ENCODE peak calls at places on chromosomes 12 and 14, in nine cellular contexts. R is sigmoid colon, M is transverse colon, Z is endothelial cell of umbilical vein, E is prostate gland, L is stomach, D is K562, T is esophagus muscularis mucosa, I is upper lobe of left lung. W is an unnamed sample. For H3K4me1, the result is how much of the 10 kb centered on the place peaks cover.

GRCh38 chr14:33646692-33647260 is 304.1 kb downstream of the EGLN3 start:
- DNase-seq in Z (peak), E (no peak), D (no peak), T (no peak), L (no peak), I (no peak), M (no peak), R (no peak), W (no peak)

GRCh38 chr12:98211914-98212695 is 303.3 kb upstream of the TMPO start:
- DNase-seq in E (no peak), L (no peak), R (no peak), M (no peak), I (no peak), Z (peak), D (no peak), T (no peak), W (no peak)

GRCh38 chr14:90924618-90925345 is 108.6 kb upstream of the TTC7B start:
- DNase-seq in M (no peak), E (no peak), D (no peak), T (no peak), I (peak), Z (no peak), L (peak), R (no peak), W (no peak)

GRCh38 chr12:12505544-12506501 is 56.8 kb downstream of the DUSP16 start:
- DNase-seq in I (no peak), Z (peak), M (no peak), T (no peak), L (no peak), R (no peak), D (peak), E (no peak), W (no peak)

GRCh38 chr14:59347511-59347900 is 117.7 kb downstream of the GPR135 start:
- DNase-seq in E (no peak), D (no peak), L (no peak), R (no peak), I (no peak), T (no peak), M (no peak), Z (no peak), W (no peak)

GRCh38 chr12:115922952-115923564 is 354.4 kb downstream of the MED13L start:
- DNase-seq in Z (no peak), M (no peak), T (no peak), R (no peak), I (no peak), L (no peak), E (no peak), D (peak), W (no peak)

GRCh38 chr14:77133718-77134338 is 7.8 kb downstream of the ZDHHC22 start:
- DNase-seq in E (no peak), Z (peak), D (peak), M (peak), I (peak), R (no peak), T (no peak), L (no peak), W (peak)

GRCh38 chr14:105088812-105089745 is 23.8 kb upstream of the GPR132 start:
- DNase-seq in I (peak), M (no peak), D (no peak), Z (no peak), E (no peak), T (no peak), R (peak), L (peak), W (no peak)

GRCh38 chr14:75339059-75339458 is 60.4 kb downstream of the FOS start:
- DNase-seq in I (no peak), M (no peak), R (no peak), D (no peak), E (no peak), T (no peak), L (no peak), Z (no peak), W (no peak)

GRCh38 chr12:94560416-94561221 is 89.7 kb downstream of the TMCC3 start:
- DNase-seq in D (no peak), R (no peak), E (peak), L (no peak), M (peak), T (no peak), I (no peak), Z (peak), W (peak)

GRCh38 chr14:32513571-32514009 is 184.5 kb downstream of the AKAP6 start:
- DNase-seq in I (no peak), D (no peak), L (no peak), Z (peak), M (no peak), R (no peak), T (no peak), E (no peak), W (no peak)

GRCh38 chr14:65179918-65180724 is 77.8 kb upstream of the MAX start:
- DNase-seq in I (peak), M (peak), E (no peak), L (peak), R (peak), T (no peak), Z (peak), D (no peak), W (no peak)

GRCh38 chr12:99609455-99610181 is 37.9 kb upstream of the GARIN6 start:
- DNase-seq in T (no peak), R (no peak), M (no peak), Z (no peak), I (no peak), L (no peak), D (no peak), E (no peak), W (no peak)

GRCh38 chr14:103109789-103110415 is 13.4 kb upstream of the TNFAIP2 start:
- DNase-seq in T (no peak), E (no peak), L (no peak), Z (peak), R (no peak), M (peak), I (no peak), D (peak), W (no peak)

GRCh38 chr12:157644-158043 is 56.3 kb downstream of the SLC6A12 start:
- DNase-seq in R (no peak), D (no peak), L (no peak), Z (no peak), E (no peak), M (no peak), I (no peak), T (no peak), W (no peak)

GRCh38 chr14:59688224-59689170 is 111.9 kb upstream of the CCDC175 start:
- DNase-seq in E (no peak), L (peak), M (peak), R (no peak), Z (peak), I (no peak), T (no peak), D (peak), W (no peak)

GRCh38 chr14:88660056-88660455 is 97.2 kb downstream of the ZC3H14 start:
- DNase-seq in L (no peak), Z (no peak), E (no peak), M (no peak), R (no peak), I (no peak), D (no peak), T (no peak), W (no peak)

GRCh38 chr14:64324461-64325255 is 30.5 kb upstream of the ESR2 start:
- DNase-seq in R (no peak), Z (no peak), M (no peak), E (no peak), T (no peak), I (no peak), L (no peak), D (no peak), W (no peak)

GRCh38 chr12:131989021-131989420 is 39.3 kb downstream of the EP400 start:
- DNase-seq in L (no peak), M (no peak), D (no peak), E (no peak), Z (no peak), I (no peak), R (no peak), T (no peak), W (no peak)

GRCh38 chr12:81558031-81558430 is 201.1 kb downstream of the PPFIA2 start:
- DNase-seq in L (no peak), I (no peak), Z (no peak), E (no peak), T (no peak), M (no peak), R (no peak), D (no peak), W (no peak)

GRCh38 chr12:109892748-109893147 is 7.3 kb upstream of the TCHP start:
- DNase-seq in T (no peak), D (no peak), Z (no peak), R (no peak), L (no peak), E (no peak), M (no peak), I (no peak), W (no peak)

GRCh38 chr12:65168606-65169310 is 625 bp upstream of the LEMD3 start:
- DNase-seq in L (no peak), I (no peak), E (no peak), R (no peak), T (no peak), Z (no peak), M (no peak), D (no peak), W (no peak)

GRCh38 chr12:104171785-104172563 is 34.0 kb upstream of the NFYB start:
- DNase-seq in E (no peak), L (no peak), M (no peak), T (no peak), R (no peak), Z (no peak), D (peak), I (no peak), W (no peak)

GRCh38 chr12:5317556-5317955 is 114.4 kb upstream of the NTF3 start:
- DNase-seq in R (no peak), Z (no peak), I (no peak), M (no peak), E (no peak), T (no peak), L (no peak), D (no peak), W (no peak)

GRCh38 chr14:22980672-22981089 is 1.7 kb downstream of the AJUBA start:
- DNase-seq in L (peak), D (no peak), E (peak), R (no peak), Z (no peak), T (no peak), M (peak), I (peak), W (peak)
- TF ChIP-seq POLR2A in L (no peak), D (no peak), E (no peak), R (no peak), Z (peak), T (no peak), M (no peak), I (no peak), W (no peak)

DNA sequence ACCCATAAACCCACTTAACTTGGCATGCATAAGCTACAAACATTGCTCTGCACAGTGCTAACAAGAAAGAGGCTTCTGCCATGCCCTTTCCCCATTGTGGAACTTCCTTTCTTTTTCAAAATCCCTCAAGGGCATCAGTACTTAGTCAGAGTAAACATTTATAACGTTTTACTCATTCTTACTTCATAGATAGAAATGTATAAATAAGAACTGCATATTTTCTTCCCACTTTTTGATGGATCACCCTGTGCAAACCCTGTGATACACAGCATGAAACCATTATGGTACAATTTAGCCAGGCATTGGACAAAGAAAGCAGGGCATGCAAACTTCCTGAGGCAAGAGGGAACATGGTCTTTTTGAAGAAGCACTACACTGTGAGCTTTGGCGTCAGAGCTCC is 113.8 kb upstream of the FOXG1 start:
- DNase-seq in L (no peak), I (no peak), D (no peak), M (no peak), E (no peak), R (no peak), T (no peak), Z (no peak), W (no peak)
- H3K4me1 ChIP-seq in L (under half), I (under half), D (under half), M (under half), E (under half), R (under half), T (under half), Z (under half), W (under half)

GRCh38 chr12:107373238-107373809 is 280.0 kb upstream of the CRY1 start:
- DNase-seq in T (no peak), M (no peak), E (no peak), L (no peak), D (no peak), I (no peak), Z (no peak), R (no peak), W (no peak)

GRCh38 chr12:107375231-107375630 is 281.9 kb upstream of the CRY1 start:
- DNase-seq in D (no peak), L (no peak), I (no peak), E (no peak), R (no peak), Z (no peak), T (no peak), M (no peak), W (no peak)

GRCh38 chr12:107377596-107378385 is 284.4 kb upstream of the CRY1 start:
- DNase-seq in M (no peak), Z (no peak), D (no peak), E (no peak), L (no peak), R (no peak), T (no peak), I (no peak), W (no peak)

GRCh38 chr12:107372229-107372658 is 278.9 kb upstream of the CRY1 start:
- DNase-seq in R (no peak), D (no peak), T (no peak), I (no peak), L (no peak), M (no peak), Z (no peak), E (no peak), W (no peak)

DNA sequence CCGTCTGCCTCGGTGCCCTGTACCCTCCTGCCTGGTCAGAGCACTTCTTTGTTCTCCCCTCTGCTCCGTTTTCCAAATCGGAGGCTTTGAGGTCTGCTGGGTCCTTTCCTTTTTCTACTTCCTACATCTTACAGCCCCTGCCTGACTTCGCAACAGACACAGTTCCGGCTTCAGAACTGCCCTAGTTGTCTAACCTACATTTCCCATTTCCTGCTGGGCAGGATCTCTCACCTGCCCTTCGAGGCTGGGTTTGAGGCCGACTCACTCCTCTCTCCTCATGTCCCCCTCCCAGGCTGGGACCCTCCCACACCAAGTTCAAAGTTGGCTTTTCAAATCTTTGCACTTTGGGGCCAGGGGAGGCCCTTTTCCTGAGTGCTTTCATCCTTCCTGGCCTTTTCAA is 280.8 kb upstream of the CRY1 start:
- DNase-seq in Z (no peak), I (no peak), R (no peak), M (no peak), L (no peak), T (no peak), E (no peak), D (no peak), W (no peak)
- TF ChIP-seq POLR2AphosphoS5 in Z (no peak), I (no peak), R (no peak), M (no peak), L (no peak), T (no peak), E (no peak), D (no peak), W (no peak)

GRCh38 chr12:8609061-8609570 is 3.5 kb downstream of the AICDA start:
- DNase-seq in E (no peak), I (no peak), T (no peak), M (no peak), R (no peak), L (no peak), Z (peak), D (peak), W (no peak)
- TF ChIP-seq POLR2A in E (no peak), I (no peak), T (no peak), M (no peak), R (no peak), L (no peak), Z (no peak), D (no peak), W (no peak)

DNA sequence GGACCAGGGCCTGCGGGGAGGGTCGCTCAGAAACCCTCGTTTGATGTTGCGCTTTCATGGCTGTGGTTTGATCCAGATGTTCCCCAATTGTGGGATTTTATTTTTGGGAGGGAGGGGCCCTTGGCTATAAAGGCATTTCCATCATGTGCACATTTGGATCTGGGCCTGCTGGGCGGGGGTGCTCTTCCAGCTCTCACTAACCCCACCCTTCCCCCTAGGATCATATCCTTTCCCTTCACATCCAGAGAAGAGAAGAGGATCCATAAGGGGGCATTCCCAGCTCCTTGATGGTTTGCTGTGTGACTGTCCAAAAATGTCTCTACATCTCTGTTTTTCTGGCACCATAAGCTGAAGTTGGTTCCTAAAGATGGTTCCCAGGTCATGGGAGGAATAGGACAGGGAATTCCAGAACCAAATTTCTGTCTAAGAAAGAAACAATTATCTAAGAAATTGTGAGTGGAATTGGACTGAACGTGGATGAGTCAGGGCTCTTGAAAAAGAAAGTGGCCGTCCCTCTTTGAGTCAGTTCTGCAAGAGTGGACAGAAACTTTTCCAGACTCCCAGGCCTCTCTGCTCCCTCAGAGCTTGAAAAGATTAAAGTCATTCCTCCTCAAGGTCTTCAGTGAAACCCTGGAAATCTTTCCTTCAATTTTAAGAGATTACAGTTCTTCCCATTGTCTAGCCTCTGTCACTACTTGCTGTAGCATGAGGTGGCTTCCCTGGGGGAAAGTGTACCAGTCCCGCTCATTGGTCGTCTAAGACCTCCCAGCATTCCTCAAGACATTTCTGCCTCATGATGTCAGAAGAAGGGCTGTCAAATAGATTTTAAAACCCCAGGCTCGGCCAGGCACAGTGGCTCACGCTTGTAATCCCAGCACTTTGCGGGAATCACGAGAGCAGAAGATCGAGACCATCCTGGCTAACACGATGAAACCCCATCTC is 47.0 kb downstream of the SMUG1 start:
- DNase-seq in R (no peak), T (no peak), M (no peak), E (no peak), I (no peak), D (no peak), Z (no peak), L (no peak), W (no peak)
- H3K4me1 ChIP-seq in R (under half), T (under half), M (under half), E (under half), I (under half), D (under half), Z (under half), L (half or more), W (under half)

GRCh38 chr14:95440496-95440895 is 76.0 kb downstream of the SYNE3 start:
- DNase-seq in D (no peak), M (no peak), Z (no peak), I (no peak), T (no peak), E (no peak), R (no peak), L (no peak), W (no peak)
- TF ChIP-seq POLR2AphosphoS5 in D (no peak), M (no peak), Z (no peak), I (no peak), T (no peak), E (no peak), R (no peak), L (no peak), W (no peak)

GRCh38 chr12:89345830-89346740 is 6.2 kb downstream of the DUSP6 start:
- DNase-seq in L (peak), R (peak), D (peak), M (peak), E (no peak), Z (peak), I (peak), T (no peak), W (no peak)

GRCh38 chr12:89348894-89349669 is 3.2 kb downstream of the DUSP6 start:
- DNase-seq in E (no peak), Z (peak), T (no peak), I (no peak), M (no peak), D (no peak), L (no peak), R (no peak), W (peak)

GRCh38 chr12:89346741-89347324 is 5.5 kb downstream of the DUSP6 start:
- DNase-seq in E (no peak), Z (peak), T (no peak), I (peak), M (no peak), L (no peak), D (no peak), R (peak), W (no peak)

GRCh38 chr12:89345376-89345775 is 6.9 kb downstream of the DUSP6 start:
- DNase-seq in M (no peak), I (no peak), T (no peak), D (no peak), Z (no peak), R (no peak), E (no peak), L (no peak), W (no peak)

GRCh38 chr12:89347325-89347829 is 4.9 kb downstream of the DUSP6 start:
- DNase-seq in T (no peak), I (no peak), Z (no peak), M (no peak), D (no peak), L (no peak), E (no peak), R (no peak), W (no peak)
- TF ChIP-seq POLR2A in T (no peak), I (no peak), Z (no peak), M (no peak), D (no peak), L (no peak), E (no peak), R (no peak), W (no peak)

GRCh38 chr12:89393551-89394121 is 41.3 kb upstream of the DUSP6 start:
- DNase-seq in T (no peak), R (no peak), M (no peak), L (no peak), D (peak), I (no peak), Z (no peak), E (no peak), W (no peak)

GRCh38 chr12:89390802-89391673 is 38.7 kb upstream of the DUSP6 start:
- DNase-seq in R (no peak), T (no peak), Z (peak), L (no peak), E (no peak), M (peak), I (no peak), D (peak), W (no peak)

GRCh38 chr12:89389755-89390661 is 37.7 kb upstream of the DUSP6 start:
- DNase-seq in L (no peak), Z (peak), R (no peak), E (no peak), I (peak), T (no peak), D (no peak), M (peak), W (no peak)

GRCh38 chr12:89391726-89392336 is 39.5 kb upstream of the DUSP6 start:
- DNase-seq in D (no peak), Z (no peak), R (no peak), E (no peak), I (no peak), L (no peak), T (no peak), M (no peak), W (no peak)

GRCh38 chr12:89392401-89392800 is 40.1 kb upstream of the DUSP6 start:
- DNase-seq in L (no peak), E (no peak), D (no peak), M (no peak), R (no peak), Z (no peak), I (no peak), T (no peak), W (no peak)
- H3K4me1 ChIP-seq in L (under half), E (under half), D (under half), M (under half), R (under half), Z (under half), I (under half), T (under half), W (under half)

GRCh38 chr14:101460986-101461750 is 100.1 kb upstream of the DIO3 start:
- DNase-seq in T (no peak), L (peak), D (no peak), I (no peak), Z (no peak), R (no peak), E (no peak), M (no peak), W (no peak)
- TF ChIP-seq POLR2AphosphoS5 in T (no peak), L (no peak), D (no peak), I (no peak), Z (no peak), R (no peak), E (no peak), M (no peak), W (no peak)